ENCODE peak calls at places on chromosomes 7 and 10, in nine cellular contexts. J is choroid plexus epithelial cell; C is AML-193; P is T-helper 9 cell; U is GM12892; Q is NCI-H1105 treated with DMSO at 0.1 percent for 48 hours; W is astrocyte of the spinal cord; K is activated CD8-positive, alpha-beta memory T cell treated with anti-CD3 and anti-CD28 coated beads, Interleukin-2, amount 10 ng/mL, durations not matched to agents 7 days and 5 days; V is activated T-helper 9 cell treated with anti-CD3 and anti-CD28 coated beads, Interleukin-2, amount 50 U/mL, for 16 hours. Z is an unnamed sample.

GRCh38 chr10:125057158-125058001 is 103.0 kb downstream of the CTBP2 start:
- DNase-seq in J (peak; percentile 95), C (no peak), P (no peak), U (no peak), Q (no peak), W (peak; percentile 87), K (no peak), V (no peak), Z (no peak)

GRCh38 chr10:649798-650690 is 39.4 kb downstream of the DIP2C start:
- DNase-seq in J (peak; percentile 30), C (no peak), P (no peak), U (no peak), Q (peak; percentile 59), W (no peak), K (no peak), V (no peak), Z (no peak)

GRCh38 chr10:81874878-81875679 is at the start of gene NRG3:
- DNase-seq in J (no peak), C (no peak), P (no peak), U (no peak), Q (no peak), W (no peak), K (no peak), V (no peak), Z (peak; percentile 56)

GRCh38 chr10:124002391-124003069 is 90.9 kb downstream of the CHST15 start:
- DNase-seq in J (no peak), C (no peak), P (no peak), U (no peak), Q (no peak), W (no peak), K (peak; percentile 32), V (no peak), Z (peak; percentile 2)

GRCh38 chr10:96890172-96890513 is 58.0 kb downstream of the LCOR start:
- DNase-seq in J (no peak), C (peak; percentile 3), P (no peak), U (no peak), Q (no peak), W (no peak), K (no peak), V (no peak), Z (no peak)

GRCh38 chr7:99928994-99929729 is at the start of gene GJC3:
- DNase-seq in J (peak; percentile 66), C (peak; percentile 54), P (peak; percentile 17), U (no peak), Q (peak; percentile 61), W (peak; percentile 33), K (peak; percentile 65), V (no peak), Z (peak; percentile 61)

GRCh38 chr7:2118630-2119190 is 114.0 kb downstream of the MAD1L1 start:
- DNase-seq in J (no peak), C (no peak), P (no peak), U (no peak), Q (no peak), W (no peak), K (no peak), V (no peak), Z (no peak)

GRCh38 chr10:71290331-71290730 is 28.7 kb upstream of the SLC29A3 start:
- DNase-seq in J (no peak), C (no peak), P (no peak), U (no peak), Q (no peak), W (no peak), K (no peak), V (no peak), Z (no peak)

GRCh38 chr7:37674534-37674933 is 9.0 kb upstream of the GPR141 start:
- DNase-seq in J (no peak), C (peak; percentile 94), P (no peak), U (no peak), Q (no peak), W (no peak), K (no peak), V (no peak), Z (no peak)

GRCh38 chr7:121744319-121744718 is 128.6 kb upstream of the PTPRZ1 start:
- DNase-seq in J (no peak), C (no peak), P (no peak), U (no peak), Q (no peak), W (no peak), K (no peak), V (no peak), Z (no peak)

GRCh38 chr7:117157121-117157870 is 165.6 kb downstream of the WNT2 start:
- DNase-seq in J (peak; percentile 85), C (no peak), P (no peak), U (no peak), Q (peak; percentile 16), W (peak; percentile 90), K (no peak), V (no peak), Z (no peak)

GRCh38 chr10:6492896-6493295 is 87.2 kb downstream of the PRKCQ start:
- DNase-seq in J (no peak), C (no peak), P (no peak), U (no peak), Q (no peak), W (no peak), K (no peak), V (no peak), Z (no peak)

GRCh38 chr7:129864042-129864441 is 88.7 kb downstream of the UBE2H start:
- DNase-seq in J (no peak), C (no peak), P (no peak), U (no peak), Q (no peak), W (peak; percentile 28), K (no peak), V (no peak), Z (no peak)

GRCh38 chr10:36038316-36038715 is 396.2 kb upstream of the FZD8 start:
- DNase-seq in J (no peak), C (no peak), P (no peak), U (no peak), Q (no peak), W (no peak), K (no peak), V (no peak), Z (no peak)

GRCh38 chr10:11006428-11006825 is 11.2 kb upstream of the CELF2 start:
- DNase-seq in J (no peak), C (no peak), P (no peak), U (no peak), Q (no peak), W (no peak), K (no peak), V (no peak), Z (no peak)

GRCh38 chr10:119303886-119304285 is 96.5 kb downstream of the GRK5 start:
- DNase-seq in J (no peak), C (no peak), P (no peak), U (no peak), Q (no peak), W (no peak), K (no peak), V (no peak), Z (no peak)

GRCh38 chr7:54956865-54957264 is 62.0 kb upstream of the EGFR start:
- DNase-seq in J (no peak), C (no peak), P (no peak), U (no peak), Q (no peak), W (no peak), K (no peak), V (no peak), Z (no peak)

GRCh38 chr7:102456327-102456726 is 8.3 kb downstream of the ALKBH4 start:
- DNase-seq in J (peak; percentile 29), C (no peak), P (no peak), U (no peak), Q (no peak), W (peak; percentile 57), K (no peak), V (no peak), Z (no peak)

GRCh38 chr10:78435484-78436222 is 402.0 kb downstream of the RPS24 start:
- DNase-seq in J (no peak), C (no peak), P (no peak), U (no peak), Q (no peak), W (no peak), K (no peak), V (no peak), Z (no peak)

GRCh38 chr7:69708857-69709256 is 110.6 kb downstream of the AUTS2 start:
- DNase-seq in J (peak; percentile 16), C (no peak), P (no peak), U (no peak), Q (peak; percentile 47), W (peak; percentile 17), K (no peak), V (no peak), Z (no peak)

GRCh38 chr10:89158446-89158845 is 48.7 kb downstream of the CH25H start:
- DNase-seq in J (no peak), C (no peak), P (no peak), U (no peak), Q (no peak), W (peak; percentile 71), K (no peak), V (no peak), Z (no peak)

GRCh38 chr10:71555760-71556159 is 159.0 kb downstream of the CDH23 start:
- DNase-seq in J (no peak), C (no peak), P (no peak), U (no peak), Q (no peak), W (no peak), K (no peak), V (no peak), Z (no peak)

GRCh38 chr7:10412426-10413019 is 561.1 kb upstream of the PHF14 start:
- DNase-seq in J (peak; percentile 54), C (peak; percentile 24), P (no peak), U (no peak), Q (peak; percentile 55), W (peak; percentile 38), K (no peak), V (no peak), Z (no peak)

GRCh38 chr10:45809829-45810228 is 37.5 kb downstream of the AGAP4 start:
- DNase-seq in J (peak; percentile 39), C (no peak), P (no peak), U (no peak), Q (no peak), W (no peak), K (no peak), V (no peak), Z (no peak)

GRCh38 chr10:69839696-69840345 is 38.1 kb downstream of the COL13A1 start:
- DNase-seq in J (peak; percentile 72), C (no peak), P (no peak), U (no peak), Q (no peak), W (peak; percentile 77), K (no peak), V (no peak), Z (peak; percentile 67)

GRCh38 chr7:144826248-144826647 is 9.6 kb downstream of the TPK1 start:
- DNase-seq in J (peak; percentile 23), C (no peak), P (no peak), U (no peak), Q (no peak), W (peak; percentile 12), K (no peak), V (no peak), Z (no peak)

GRCh38 chr7:85025312-85025756 is 161.5 kb downstream of the SEMA3D start:
- DNase-seq in J (peak; percentile 44), C (no peak), P (no peak), U (no peak), Q (peak; percentile 27), W (peak; percentile 33), K (no peak), V (no peak), Z (no peak)

GRCh38 chr10:128875955-128876354 is 591.1 kb upstream of the MGMT start:
- DNase-seq in J (peak; percentile 8), C (no peak), P (no peak), U (no peak), Q (no peak), W (no peak), K (no peak), V (no peak), Z (no peak)

GRCh38 chr10:86343761-86344160 is 22.8 kb downstream of the GRID1 start:
- DNase-seq in J (no peak), C (no peak), P (no peak), U (no peak), Q (no peak), W (no peak), K (no peak), V (no peak), Z (no peak)

GRCh38 chr10:124494050-124494807 is 32.6 kb downstream of the LHPP start:
- DNase-seq in J (peak; percentile 48), C (no peak), P (no peak), U (no peak), Q (no peak), W (no peak), K (no peak), V (no peak), Z (no peak)

GRCh38 chr7:106568680-106569499 is 92.1 kb downstream of the CCDC71L start:
- DNase-seq in J (peak; percentile 92), C (peak; percentile 49), P (no peak), U (no peak), Q (peak; percentile 73), W (peak; percentile 64), K (no peak), V (no peak), Z (no peak)

Z was measured in 8988T.